ENCODE peak calls at places on chromosome 12, in six cellular contexts. C is NCI-H460; D is activated CD4-positive, alpha-beta T cell treated with anti-CD3 and anti-CD28 coated beads, Interleukin-2, amount 50 U/mL, for 48 hours; F is ACHN; U is activated T-cell treated with anti-CD3 and anti-CD28 coated beads for 1 hour; Y is iPS-NIHi11. H is an unnamed sample.

GRCh38 chr12:49618576-49618975 is 4.8 kb upstream of the PRPF40B start:
- DNase-seq in C (no peak), D (no peak), F (no peak), U (no peak), Y (no peak), H (no peak)

GRCh38 chr12:8844665-8845064 is 22.2 kb downstream of the A2ML1 start:
- DNase-seq in C (no peak), D (no peak), F (no peak), U (no peak), Y (no peak), H (no peak)

GRCh38 chr12:123533672-123534643 is at the start of gene RILPL1:
- DNase-seq in C (peak), D (peak), F (peak), U (peak), Y (peak), H (peak)

GRCh38 chr12:84362552-84362897 is 550.1 kb downstream of the SLC6A15 start:
- DNase-seq in C (no peak), D (no peak), F (no peak), U (no peak), Y (no peak), H (no peak)

GRCh38 chr12:54054442-54055332 is 1.1 kb downstream of the HOXC4 start:
- DNase-seq in C (no peak), D (no peak), F (no peak), U (no peak), Y (no peak), H (no peak)

GRCh38 chr12:15931590-15932053 is 20.5 kb downstream of the DERA start:
- DNase-seq in C (peak), D (no peak), F (peak), U (no peak), Y (no peak), H (no peak)

GRCh38 chr12:51405801-51406207 is 14.6 kb upstream of the GALNT6 start:
- DNase-seq in C (no peak), D (no peak), F (no peak), U (no peak), Y (no peak), H (no peak)

GRCh38 chr12:130920711-130921381 is 32.9 kb upstream of the ADGRD1 start:
- DNase-seq in C (peak), D (no peak), F (no peak), U (no peak), Y (no peak), H (peak)

GRCh38 chr12:54262403-54262925 is 17.5 kb downstream of the CBX5 start:
- DNase-seq in C (no peak), D (no peak), F (peak), U (no peak), Y (no peak), H (no peak)

GRCh38 chr12:124500232-124501079 is 67.0 kb downstream of the NCOR2 start:
- DNase-seq in C (no peak), D (no peak), F (peak), U (no peak), Y (peak), H (no peak)

GRCh38 chr12:88339966-88340365 is 197.9 kb downstream of the TMTC3 start:
- DNase-seq in C (no peak), D (no peak), F (no peak), U (no peak), Y (no peak), H (no peak)

GRCh38 chr12:12560587-12561304 is 1.9 kb downstream of the DUSP16 start:
- DNase-seq in C (no peak), D (peak), F (peak), U (peak), Y (no peak), H (no peak)

GRCh38 chr12:21776242-21776641 is 1.7 kb upstream of the KCNJ8 start:
- DNase-seq in C (no peak), D (no peak), F (no peak), U (no peak), Y (no peak), H (no peak)

GRCh38 chr12:102144221-102144620 is 24.2 kb downstream of the PARPBP start:
- DNase-seq in C (no peak), D (no peak), F (no peak), U (no peak), Y (no peak), H (no peak)

GRCh38 chr12:114729731-114730130 is 45.8 kb upstream of the TBX3 start:
- DNase-seq in C (no peak), D (no peak), F (no peak), U (no peak), Y (no peak), H (no peak)

GRCh38 chr12:82955020-82955419 is 268.3 kb downstream of the TMTC2 start:
- DNase-seq in C (no peak), D (no peak), F (no peak), U (no peak), Y (no peak), H (no peak)